ENCODE peak calls at places on chromosomes 1 and 21, in five cellular contexts. One of them, this sample, is unnamed.
A peak's percentile ranks its signal among the peaks of the same experiment; 100 is the strongest.

GRCh38 chr1:231139659-231140650 is 21.9 kb upstream of the TRIM67 start:
- DNase-seq in A549: peak; percentile 51
- DNase-seq in endothelial cell of umbilical vein: no peak
- DNase-seq in HepG2: peak; percentile 16
- DNase-seq in SK-N-SH: no peak
- DNase-seq in this sample: no peak

GRCh38 chr1:45266151-45266801 is 59.9 kb upstream of the ZSWIM5 start:
- DNase-seq in A549: no peak
- DNase-seq in endothelial cell of umbilical vein: peak; percentile 97
- DNase-seq in HepG2: peak; percentile 89
- DNase-seq in SK-N-SH: no peak
- DNase-seq in this sample: peak; percentile 16

GRCh38 chr1:111141803-111142202 is 1.8 kb downstream of the CEPT1 start:
- DNase-seq in A549: no peak
- DNase-seq in endothelial cell of umbilical vein: no peak
- DNase-seq in HepG2: peak; percentile 3
- DNase-seq in SK-N-SH: no peak
- DNase-seq in this sample: no peak

GRCh38 chr1:7644906-7645750 is 126.0 kb upstream of the VAMP3 start:
- DNase-seq in A549: no peak
- DNase-seq in endothelial cell of umbilical vein: peak; percentile 45
- DNase-seq in HepG2: peak; percentile 15
- DNase-seq in SK-N-SH: peak; percentile 67
- DNase-seq in this sample: no peak

GRCh38 chr21:37198989-37199924 is 67.9 kb downstream of the VPS26C start:
- DNase-seq in A549: no peak
- DNase-seq in endothelial cell of umbilical vein: peak; percentile 53
- DNase-seq in HepG2: no peak
- DNase-seq in SK-N-SH: peak; percentile 17
- DNase-seq in this sample: no peak

GRCh38 chr1:156551066-156551643 is 21.2 kb downstream of the IQGAP3 start:
- DNase-seq in A549: no peak
- DNase-seq in endothelial cell of umbilical vein: no peak
- DNase-seq in HepG2: peak; percentile 20
- DNase-seq in SK-N-SH: no peak
- DNase-seq in this sample: no peak

GRCh38 chr1:53982034-53982761 is 35.8 kb downstream of the LDLRAD1 start:
- DNase-seq in A549: peak; percentile 9
- DNase-seq in endothelial cell of umbilical vein: peak; percentile 32
- DNase-seq in HepG2: peak; percentile 79
- DNase-seq in SK-N-SH: peak; percentile 33
- DNase-seq in this sample: peak; percentile 59

GRCh38 chr1:190179817-190180216 is 297.8 kb downstream of the BRINP3 start:
- DNase-seq in A549: peak; percentile 2
- DNase-seq in endothelial cell of umbilical vein: no peak
- DNase-seq in HepG2: peak; percentile 29
- DNase-seq in SK-N-SH: no peak
- DNase-seq in this sample: no peak

GRCh38 chr1:19387045-19387467 is 74.9 kb downstream of the SLC66A1 start:
- DNase-seq in A549: no peak
- DNase-seq in endothelial cell of umbilical vein: no peak
- DNase-seq in HepG2: peak; percentile 88
- DNase-seq in SK-N-SH: no peak
- DNase-seq in this sample: no peak

GRCh38 chr1:164640673-164641352 is 81.8 kb downstream of the PBX1 start:
- DNase-seq in A549: no peak
- DNase-seq in endothelial cell of umbilical vein: no peak
- DNase-seq in HepG2: no peak
- DNase-seq in SK-N-SH: no peak
- DNase-seq in this sample: no peak

GRCh38 chr1:21857840-21858670 is 46.0 kb downstream of the LDLRAD2 start:
- DNase-seq in A549: no peak
- DNase-seq in endothelial cell of umbilical vein: no peak
- DNase-seq in HepG2: no peak
- DNase-seq in SK-N-SH: no peak
- DNase-seq in this sample: peak; percentile 79

GRCh38 chr1:37448185-37448584 is 26.2 kb upstream of the ZC3H12A start:
- DNase-seq in A549: no peak
- DNase-seq in endothelial cell of umbilical vein: no peak
- DNase-seq in HepG2: no peak
- DNase-seq in SK-N-SH: no peak
- DNase-seq in this sample: no peak

GRCh38 chr1:11563560-11564069 is 84.7 kb downstream of the DISP3 start:
- DNase-seq in A549: no peak
- DNase-seq in endothelial cell of umbilical vein: no peak
- DNase-seq in HepG2: no peak
- DNase-seq in SK-N-SH: peak; percentile 89
- DNase-seq in this sample: peak; percentile 82

GRCh38 chr1:245698860-245699259 is 544.1 kb downstream of the KIF26B start:
- DNase-seq in A549: no peak
- DNase-seq in endothelial cell of umbilical vein: no peak
- DNase-seq in HepG2: no peak
- DNase-seq in SK-N-SH: no peak
- DNase-seq in this sample: peak; percentile 78

GRCh38 chr1:5794279-5794678 is 197.9 kb downstream of the NPHP4 start:
- DNase-seq in A549: no peak
- DNase-seq in endothelial cell of umbilical vein: no peak
- DNase-seq in HepG2: no peak
- DNase-seq in SK-N-SH: no peak
- DNase-seq in this sample: no peak

GRCh38 chr21:33968082-33968997 is 52.7 kb upstream of the ATP5PO start:
- DNase-seq in A549: peak; percentile 55
- DNase-seq in endothelial cell of umbilical vein: peak; percentile 97
- DNase-seq in HepG2: peak; percentile 41
- DNase-seq in SK-N-SH: no peak
- DNase-seq in this sample: peak; percentile 27

GRCh38 chr1:154869351-154870116 is 547 bp downstream of the KCNN3 start:
- DNase-seq in A549: no peak
- DNase-seq in endothelial cell of umbilical vein: peak; percentile 62
- DNase-seq in HepG2: no peak
- DNase-seq in SK-N-SH: peak; percentile 80
- DNase-seq in this sample: no peak

GRCh38 chr1:11648039-11648438 is 6.2 kb downstream of the FBXO2 start:
- DNase-seq in A549: no peak
- DNase-seq in endothelial cell of umbilical vein: no peak
- DNase-seq in HepG2: peak; percentile 61
- DNase-seq in SK-N-SH: no peak
- DNase-seq in this sample: no peak

GRCh38 chr1:111214086-111214801 is 13.3 kb upstream of the CHI3L2 start:
- DNase-seq in A549: no peak
- DNase-seq in endothelial cell of umbilical vein: no peak
- DNase-seq in HepG2: no peak
- DNase-seq in SK-N-SH: no peak
- DNase-seq in this sample: no peak

GRCh38 chr1:27884182-27884954 is 12.0 kb downstream of the THEMIS2 start:
- DNase-seq in A549: no peak
- DNase-seq in endothelial cell of umbilical vein: no peak
- DNase-seq in HepG2: no peak
- DNase-seq in SK-N-SH: no peak
- DNase-seq in this sample: peak; percentile 51

GRCh38 chr1:34925730-34926129 is 3.7 kb downstream of the DLGAP3 start:
- DNase-seq in A549: no peak
- DNase-seq in endothelial cell of umbilical vein: no peak
- DNase-seq in HepG2: no peak
- DNase-seq in SK-N-SH: no peak
- DNase-seq in this sample: no peak

GRCh38 chr1:41242645-41243171 is 602 bp upstream of the SCMH1 start:
- DNase-seq in A549: no peak
- DNase-seq in endothelial cell of umbilical vein: peak; percentile 10
- DNase-seq in HepG2: no peak
- DNase-seq in SK-N-SH: no peak
- DNase-seq in this sample: no peak

GRCh38 chr21:44930543-44930981 is 9.3 kb upstream of the SLX9 start:
- DNase-seq in A549: no peak
- DNase-seq in endothelial cell of umbilical vein: no peak
- DNase-seq in HepG2: no peak
- DNase-seq in SK-N-SH: no peak
- DNase-seq in this sample: peak; percentile 53

GRCh38 chr1:9128520-9129371 is at the start of gene GPR157:
- DNase-seq in A549: peak; percentile 86
- DNase-seq in endothelial cell of umbilical vein: peak; percentile 70
- DNase-seq in HepG2: peak; percentile 62
- DNase-seq in SK-N-SH: peak; percentile 100
- DNase-seq in this sample: peak; percentile 81

GRCh38 chr1:22196041-22196440 is 53.1 kb upstream of the WNT4 start:
- DNase-seq in A549: no peak
- DNase-seq in endothelial cell of umbilical vein: no peak
- DNase-seq in HepG2: no peak
- DNase-seq in SK-N-SH: no peak
- DNase-seq in this sample: no peak

GRCh38 chr1:64549464-64550239 is 79.7 kb downstream of the CACHD1 start:
- DNase-seq in A549: no peak
- DNase-seq in endothelial cell of umbilical vein: no peak
- DNase-seq in HepG2: no peak
- DNase-seq in SK-N-SH: no peak
- DNase-seq in this sample: no peak

GRCh38 chr1:117600325-117600916 is 5.4 kb upstream of the TENT5C start:
- DNase-seq in A549: no peak
- DNase-seq in endothelial cell of umbilical vein: no peak
- DNase-seq in HepG2: no peak
- DNase-seq in SK-N-SH: no peak
- DNase-seq in this sample: no peak

GRCh38 chr1:112507336-112507735 is 1.4 kb upstream of the WNT2B start:
- DNase-seq in A549: no peak
- DNase-seq in endothelial cell of umbilical vein: no peak
- DNase-seq in HepG2: no peak
- DNase-seq in SK-N-SH: no peak
- DNase-seq in this sample: no peak
- H3K4me3 ChIP-seq in A549: no peak overlapping the region
- H3K4me3 ChIP-seq in endothelial cell of umbilical vein: no peak overlapping the region
- H3K4me3 ChIP-seq in HepG2: no peak overlapping the region
- H3K4me3 ChIP-seq in SK-N-SH: no peak overlapping the region
- H3K4me3 ChIP-seq in this sample: no peak overlapping the region

GRCh38 chr1:182771187-182771984 is 18.2 kb upstream of the NPL start:
- DNase-seq in A549: no peak
- DNase-seq in endothelial cell of umbilical vein: no peak
- DNase-seq in HepG2: no peak
- DNase-seq in SK-N-SH: no peak
- DNase-seq in this sample: no peak

GRCh38 chr1:182770193-182770592 is 19.4 kb upstream of the NPL start:
- DNase-seq in A549: no peak
- DNase-seq in endothelial cell of umbilical vein: no peak
- DNase-seq in HepG2: no peak
- DNase-seq in SK-N-SH: no peak
- DNase-seq in this sample: no peak

GRCh38 chr1:182766881-182767645 is 22.5 kb upstream of the NPL start:
- DNase-seq in A549: no peak
- DNase-seq in endothelial cell of umbilical vein: no peak
- DNase-seq in HepG2: no peak
- DNase-seq in SK-N-SH: no peak
- DNase-seq in this sample: no peak

GRCh38 chr1:182766050-182766449 is 23.5 kb upstream of the NPL start:
- DNase-seq in A549: no peak
- DNase-seq in endothelial cell of umbilical vein: no peak
- DNase-seq in HepG2: no peak
- DNase-seq in SK-N-SH: no peak
- DNase-seq in this sample: no peak

GRCh38 chr1:182768973-182769372 is 20.6 kb upstream of the NPL start:
- DNase-seq in A549: no peak
- DNase-seq in endothelial cell of umbilical vein: no peak
- DNase-seq in HepG2: no peak
- DNase-seq in SK-N-SH: no peak
- DNase-seq in this sample: no peak
- TF ChIP-seq MAX in A549: no peak
- TF ChIP-seq MAX in endothelial cell of umbilical vein: no peak
- TF ChIP-seq MAX in HepG2: no peak
- TF ChIP-seq MAX in SK-N-SH: no peak
- TF ChIP-seq MAX in this sample: no peak

GRCh38 chr1:152959273-152959672 is 11.2 kb upstream of the SPRR4 start:
- DNase-seq in A549: no peak
- DNase-seq in endothelial cell of umbilical vein: no peak
- DNase-seq in HepG2: no peak
- DNase-seq in SK-N-SH: no peak
- DNase-seq in this sample: no peak

GRCh38 chr1:152962876-152963415 is 7.5 kb upstream of the SPRR4 start:
- DNase-seq in A549: no peak
- DNase-seq in endothelial cell of umbilical vein: no peak
- DNase-seq in HepG2: no peak
- DNase-seq in SK-N-SH: no peak
- DNase-seq in this sample: no peak

GRCh38 chr1:152961201-152961891 is 9.1 kb upstream of the SPRR4 start:
- DNase-seq in A549: no peak
- DNase-seq in endothelial cell of umbilical vein: no peak
- DNase-seq in HepG2: no peak
- DNase-seq in SK-N-SH: no peak
- DNase-seq in this sample: no peak

GRCh38 chr1:152959801-152960451 is 10.5 kb upstream of the SPRR4 start:
- DNase-seq in A549: no peak
- DNase-seq in endothelial cell of umbilical vein: no peak
- DNase-seq in HepG2: no peak
- DNase-seq in SK-N-SH: no peak
- DNase-seq in this sample: no peak

GRCh38 chr1:152960452-152961044 is 9.9 kb upstream of the SPRR4 start:
- DNase-seq in A549: no peak
- DNase-seq in endothelial cell of umbilical vein: no peak
- DNase-seq in HepG2: no peak
- DNase-seq in SK-N-SH: no peak
- DNase-seq in this sample: peak; percentile 7
- TF ChIP-seq CTCF in A549: no peak
- TF ChIP-seq CTCF in endothelial cell of umbilical vein: no peak
- TF ChIP-seq CTCF in HepG2: peak; percentile 30
- TF ChIP-seq CTCF in SK-N-SH: no peak
- TF ChIP-seq CTCF in this sample: peak; percentile 16

GRCh38 chr1:30047576-30047975 is 675.8 kb downstream of the MATN1 start:
- DNase-seq in A549: no peak
- DNase-seq in endothelial cell of umbilical vein: no peak
- DNase-seq in HepG2: no peak
- DNase-seq in SK-N-SH: no peak
- DNase-seq in this sample: no peak

GRCh38 chr1:30048905-30049304 is 674.5 kb downstream of the MATN1 start:
- DNase-seq in A549: no peak
- DNase-seq in endothelial cell of umbilical vein: no peak
- DNase-seq in HepG2: no peak
- DNase-seq in SK-N-SH: no peak
- DNase-seq in this sample: no peak

GRCh38 chr1:30045304-30046090 is 677.9 kb downstream of the MATN1 start:
- DNase-seq in A549: no peak
- DNase-seq in endothelial cell of umbilical vein: no peak
- DNase-seq in HepG2: no peak
- DNase-seq in SK-N-SH: no peak
- DNase-seq in this sample: no peak

GRCh38 chr1:30044745-30045144 is 678.6 kb downstream of the MATN1 start:
- DNase-seq in A549: no peak
- DNase-seq in endothelial cell of umbilical vein: no peak
- DNase-seq in HepG2: no peak
- DNase-seq in SK-N-SH: no peak
- DNase-seq in this sample: no peak

DNA sequence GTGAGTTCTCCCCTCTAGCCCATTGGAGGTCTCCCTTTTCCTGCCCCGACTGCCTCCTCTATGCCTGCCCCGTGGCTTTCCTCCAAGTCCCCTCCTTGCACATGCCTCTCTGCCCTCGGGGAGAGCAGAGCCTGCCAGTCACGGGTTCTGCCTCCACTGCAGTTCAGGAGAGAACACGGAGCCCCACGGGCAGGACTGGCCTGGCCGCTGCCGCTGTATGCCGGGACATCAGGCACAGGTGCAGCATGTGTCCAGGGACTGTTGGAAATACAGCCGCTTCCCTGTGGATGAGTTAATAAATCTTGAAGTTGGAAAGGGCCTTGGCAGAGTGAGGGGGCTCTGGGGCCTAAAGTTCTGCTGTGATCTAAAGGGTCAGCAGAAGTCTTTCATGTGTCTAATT is 676.6 kb downstream of the MATN1 start:
- DNase-seq in A549: no peak
- DNase-seq in endothelial cell of umbilical vein: no peak
- DNase-seq in HepG2: no peak
- DNase-seq in SK-N-SH: no peak
- DNase-seq in this sample: no peak
- H3K4me3 ChIP-seq in A549: no peak overlapping the region
- H3K4me3 ChIP-seq in endothelial cell of umbilical vein: no peak overlapping the region
- H3K4me3 ChIP-seq in HepG2: no peak overlapping the region
- H3K4me3 ChIP-seq in SK-N-SH: no peak overlapping the region
- H3K4me3 ChIP-seq in this sample: no peak overlapping the region